ENCODE peak calls at places on chromosomes 1 and 21, in eight cellular contexts. H, L, G, Q, I, K, Y and J are unnamed samples. For H3K4me1 and H3K9me3, the result is how much of the 10 kb centered on the place peaks cover.

GRCh38 chr1:97630281-97630680 is 290.6 kb downstream of the DPYD start:
- DNase-seq in L (no peak), Y (no peak), Q (no peak), I (no peak), G (no peak), H (no peak), K (no peak), J (no peak)

GRCh38 chr21:45154511-45155508 is 80.4 kb downstream of the ADARB1 start:
- DNase-seq in H (no peak), Y (no peak), G (no peak), I (peak), L (no peak), K (peak), Q (no peak), J (no peak)

GRCh38 chr1:48581256-48581655 is 109.3 kb upstream of the SPATA6 start:
- DNase-seq in Q (no peak), G (no peak), K (no peak), Y (no peak), H (no peak), L (no peak), I (no peak), J (no peak)

GRCh38 chr1:11281518-11282331 is 8.7 kb downstream of the UBIAD1 start:
- DNase-seq in G (no peak), L (no peak), Y (no peak), I (peak), Q (no peak), K (peak), H (no peak), J (no peak)

GRCh38 chr1:153023109-153023508 is 7.9 kb upstream of the SPRR1B start:
- DNase-seq in I (no peak), K (no peak), L (no peak), H (no peak), Q (no peak), Y (no peak), G (no peak), J (no peak)

GRCh38 chr21:45012661-45013270 is 61.6 kb upstream of the ADARB1 start:
- DNase-seq in Y (no peak), Q (no peak), K (no peak), G (peak), H (no peak), I (no peak), L (peak), J (no peak)

GRCh38 chr1:227952374-227953021 is 4.8 kb upstream of the WNT9A start:
- DNase-seq in H (no peak), G (no peak), K (no peak), I (no peak), L (no peak), Q (no peak), Y (no peak), J (no peak)

GRCh38 chr1:13754003-13754402 is 54.0 kb downstream of the PRDM2 start:
- DNase-seq in K (no peak), G (no peak), Q (no peak), I (no peak), Y (no peak), H (no peak), L (no peak), J (no peak)

GRCh38 chr1:91806777-91807700 is 78.9 kb downstream of the TGFBR3 start:
- DNase-seq in L (no peak), H (no peak), K (peak), I (peak), Q (no peak), G (no peak), Y (no peak), J (no peak)

GRCh38 chr21:45993210-45994085 is 11.9 kb downstream of the COL6A1 start:
- DNase-seq in K (no peak), Q (peak), H (peak), I (peak), L (peak), G (no peak), Y (no peak), J (no peak)

GRCh38 chr1:31372961-31373896 is at the start of gene FABP3:
- DNase-seq in G (no peak), H (peak), K (peak), L (peak), I (peak), Q (peak), Y (no peak), J (no peak)

GRCh38 chr1:169899519-169900217 is 6.0 kb upstream of the SCYL3 start:
- DNase-seq in G (peak), L (no peak), Y (no peak), H (no peak), K (no peak), I (no peak), Q (no peak), J (no peak)

GRCh38 chr1:212760126-212760823 is 31.3 kb downstream of the NSL1 start:
- DNase-seq in I (peak), L (no peak), K (no peak), Y (no peak), Q (no peak), H (no peak), G (no peak), J (peak)

GRCh38 chr1:23718482-23718881 is 24.8 kb upstream of the ELOA start:
- DNase-seq in K (peak), I (peak), Q (no peak), L (no peak), G (peak), Y (no peak), H (no peak), J (no peak)

GRCh38 chr21:21163904-21164303 is 165.7 kb downstream of the NCAM2 start:
- DNase-seq in Q (no peak), L (no peak), I (peak), H (peak), Y (no peak), K (peak), G (peak), J (no peak)

GRCh38 chr1:203271018-203271743 is 34.1 kb upstream of the BTG2 start:
- DNase-seq in K (peak), H (peak), Q (peak), I (peak), L (no peak), Y (no peak), G (peak), J (peak)

GRCh38 chr1:205374205-205375078 is 17.7 kb upstream of the KLHDC8A start:
- DNase-seq in L (no peak), G (peak), H (no peak), Y (no peak), K (peak), Q (no peak), I (peak), J (no peak)

GRCh38 chr1:221742555-221743415 is 896 bp upstream of the DUSP10 start:
- DNase-seq in H (peak), Y (peak), I (peak), L (peak), K (peak), G (peak), Q (peak), J (peak)

GRCh38 chr1:192609110-192610079 is 26.6 kb upstream of the RGS13 start:
- DNase-seq in Q (peak), I (no peak), H (peak), K (no peak), Y (peak), L (peak), G (no peak), J (peak)

GRCh38 chr1:180278791-180279432 is 48.8 kb downstream of the LHX4 start:
- DNase-seq in G (no peak), I (no peak), L (no peak), H (no peak), Y (no peak), K (no peak), Q (no peak), J (no peak)

GRCh38 chr1:206128192-206128591 is 11.0 kb upstream of the AVPR1B start:
- DNase-seq in K (no peak), L (no peak), I (no peak), Q (no peak), G (no peak), Y (no peak), H (no peak), J (no peak)

GRCh38 chr1:88935522-88936222 is 44.3 kb upstream of the GTF2B start:
- DNase-seq in L (no peak), K (peak), G (peak), I (peak), Y (no peak), H (no peak), Q (no peak), J (no peak)

GRCh38 chr1:235648407-235648907 is 1.1 kb downstream of the GNG4 start:
- DNase-seq in I (peak), K (no peak), L (no peak), H (no peak), G (no peak), Q (no peak), Y (no peak), J (no peak)

GRCh38 chr1:241533375-241534115 is 1.4 kb downstream of the KMO start:
- DNase-seq in G (no peak), L (no peak), I (no peak), Y (no peak), Q (no peak), H (no peak), K (no peak), J (no peak)

GRCh38 chr21:33368576-33368975 is 34.6 kb upstream of the IFNGR2 start:
- DNase-seq in H (no peak), Q (no peak), L (no peak), K (no peak), I (no peak), G (no peak), Y (no peak), J (no peak)

GRCh38 chr1:182446033-182446669 is 3.8 kb upstream of the RGSL1 start:
- DNase-seq in L (no peak), Y (no peak), G (peak), H (no peak), I (peak), K (peak), Q (no peak), J (no peak)

GRCh38 chr1:243926803-243927245 is 76.8 kb upstream of the AKT3 start:
- DNase-seq in I (peak), H (no peak), K (peak), G (peak), Q (no peak), Y (no peak), L (no peak), J (no peak)

GRCh38 chr1:103997631-103998030 is 247.9 kb downstream of the AMY1C start:
- DNase-seq in L (no peak), G (no peak), I (no peak), H (no peak), Y (no peak), K (no peak), Q (no peak), J (no peak)
- H3K4me1 ChIP-seq in L (under half), G (under half), I (under half), H (under half), Y (under half), K (under half), Q (under half), J (under half)

DNA sequence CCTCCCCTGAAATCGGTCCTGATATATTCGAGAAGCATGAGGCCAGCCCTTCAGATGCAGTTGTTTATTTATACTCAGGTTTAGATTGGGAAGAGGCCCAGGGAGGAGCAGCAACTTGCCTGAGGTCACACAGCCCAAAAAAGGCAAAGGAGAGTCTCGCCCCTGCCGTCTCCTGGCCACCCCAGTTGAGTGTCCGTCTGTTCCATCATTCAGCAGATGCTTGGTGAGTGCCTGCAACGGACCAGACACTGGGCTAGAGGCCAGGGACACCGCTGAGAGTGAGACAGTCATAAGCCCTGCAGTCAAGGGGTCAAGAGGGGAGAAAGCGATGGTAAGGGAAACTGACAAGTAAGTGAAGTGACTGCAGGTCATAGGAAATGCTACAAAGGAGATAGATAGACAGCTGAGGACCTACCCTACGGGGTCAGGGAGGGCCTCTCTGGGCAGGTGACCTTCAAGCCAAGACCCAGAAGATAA is 15.4 kb upstream of the SELENON start:
- DNase-seq in H (no peak), Q (peak), G (no peak), L (peak), K (no peak), I (peak), Y (no peak), J (no peak)
- H3K27ac ChIP-seq in H (no peak), Q (peak), G (no peak), L (peak), K (no peak), I (no peak), Y (no peak), J (no peak)

GRCh38 chr1:81032973-81033425 is 767.7 kb upstream of the ADGRL2 start:
- DNase-seq in Y (no peak), L (no peak), K (no peak), I (no peak), H (no peak), Q (no peak), G (no peak), J (no peak)

GRCh38 chr1:81034366-81034765 is 766.4 kb upstream of the ADGRL2 start:
- DNase-seq in G (no peak), Q (no peak), K (no peak), H (no peak), L (no peak), Y (no peak), I (no peak), J (no peak)

GRCh38 chr1:81032374-81032773 is 768.4 kb upstream of the ADGRL2 start:
- DNase-seq in K (no peak), H (no peak), L (no peak), I (no peak), G (no peak), Y (no peak), Q (no peak), J (no peak)

GRCh38 chr1:81029266-81029665 is 771.5 kb upstream of the ADGRL2 start:
- DNase-seq in H (no peak), Q (no peak), L (no peak), Y (no peak), G (no peak), K (peak), I (no peak), J (no peak)

DNA sequence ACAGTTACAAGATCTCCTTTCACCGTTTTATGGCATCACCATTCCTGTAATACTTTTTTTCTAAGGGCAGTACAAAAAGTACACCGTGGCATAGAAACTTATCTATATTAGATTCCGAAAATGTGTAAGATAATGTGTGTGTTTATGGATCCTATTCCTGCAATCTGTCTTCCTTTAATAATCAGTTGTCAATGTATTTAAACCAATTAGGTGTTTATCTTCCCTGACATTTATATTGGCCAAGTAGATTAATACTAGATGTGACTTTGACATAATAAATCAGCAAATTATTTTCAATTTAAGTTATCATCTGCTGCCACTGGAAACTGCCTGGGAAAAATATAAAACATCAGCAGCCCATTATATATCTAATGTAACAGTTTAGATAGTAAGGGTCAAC is 770.3 kb upstream of the ADGRL2 start:
- DNase-seq in Q (no peak), K (no peak), I (no peak), H (no peak), L (no peak), G (no peak), Y (no peak), J (no peak)
- H3K9me3 ChIP-seq in Q (under half), K (under half), I (under half), H (under half), L (under half), G (under half), Y (under half), J (under half)

GRCh38 chr1:248824701-248825100 is 1.0 kb downstream of the SH3BP5L start:
- DNase-seq in G (no peak), I (no peak), L (no peak), H (no peak), Q (no peak), K (no peak), Y (no peak), J (no peak)

GRCh38 chr1:248824301-248824700 is 1.4 kb downstream of the SH3BP5L start:
- DNase-seq in L (no peak), Y (no peak), K (no peak), H (no peak), I (no peak), G (no peak), Q (no peak), J (no peak)

GRCh38 chr1:248822148-248823032 is 3.3 kb downstream of the SH3BP5L start:
- DNase-seq in H (no peak), Q (no peak), K (peak), Y (no peak), L (no peak), I (no peak), G (no peak), J (no peak)

GRCh38 chr1:248825136-248825535 is 579 bp downstream of the SH3BP5L start:
- DNase-seq in K (no peak), H (no peak), Q (no peak), L (no peak), Y (no peak), G (no peak), I (peak), J (no peak)

GRCh38 chr1:248823517-248824001 is 2.2 kb downstream of the SH3BP5L start:
- DNase-seq in Q (no peak), G (no peak), L (no peak), H (no peak), I (peak), K (peak), Y (no peak), J (peak)
- H3K4me1 ChIP-seq in Q (half or more), G (under half), L (half or more), H (under half), I (half or more), K (under half), Y (under half), J (half or more)

GRCh38 chr1:38133304-38133703 is 86.7 kb upstream of the POU3F1 start:
- DNase-seq in H (no peak), L (no peak), Y (no peak), Q (no peak), I (no peak), K (no peak), G (no peak), J (no peak)
- H3K27ac ChIP-seq in H (no peak), L (no peak), Y (no peak), Q (no peak), I (no peak), K (no peak), G (no peak), J (no peak)

GRCh38 chr1:246748006-246748405 is 23.8 kb downstream of the SCCPDH start:
- DNase-seq in G (no peak), I (no peak), K (no peak), Q (no peak), L (no peak), H (no peak), Y (no peak), J (no peak)

DNA sequence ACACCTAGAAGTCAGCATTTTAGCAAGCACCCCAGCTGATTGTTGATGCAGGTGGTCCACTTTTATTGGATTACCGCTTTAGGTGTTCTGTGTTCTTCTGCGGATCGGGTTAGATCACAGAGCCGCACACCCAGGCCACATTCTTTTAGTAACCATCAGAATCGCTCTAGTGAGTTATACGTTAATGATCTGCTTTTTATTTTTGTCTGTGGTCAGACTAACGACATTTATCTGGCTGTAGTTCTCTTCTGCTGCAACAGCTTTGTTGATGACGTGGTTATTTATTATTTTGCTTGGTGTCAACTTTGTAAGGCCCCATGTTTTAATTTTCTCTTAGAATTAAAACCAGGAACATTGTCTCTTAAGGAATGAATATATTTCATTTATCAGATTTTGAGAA is 18.2 kb downstream of the SCCPDH start:
- DNase-seq in Y (no peak), G (no peak), I (no peak), L (no peak), H (no peak), Q (no peak), K (no peak), J (no peak)
- H3K9me3 ChIP-seq in Y (under half), G (under half), I (under half), L (under half), H (under half), Q (under half), K (under half), J (under half)

GRCh38 chr1:41394918-41395598 is 33.8 kb downstream of the FOXO6 start:
- DNase-seq in H (no peak), G (no peak), Y (no peak), K (peak), Q (no peak), I (no peak), L (no peak), J (no peak)

GRCh38 chr1:41397020-41397419 is 35.8 kb downstream of the FOXO6 start:
- DNase-seq in Q (no peak), H (no peak), L (no peak), K (no peak), I (no peak), Y (no peak), G (no peak), J (no peak)

GRCh38 chr1:41394405-41394804 is 33.2 kb downstream of the FOXO6 start:
- DNase-seq in H (no peak), L (no peak), Y (no peak), I (no peak), Q (no peak), G (no peak), K (no peak), J (no peak)

GRCh38 chr1:41396084-41396483 is 34.9 kb downstream of the FOXO6 start:
- DNase-seq in Q (no peak), Y (no peak), G (no peak), K (no peak), H (no peak), L (no peak), I (no peak), J (no peak)

DNA sequence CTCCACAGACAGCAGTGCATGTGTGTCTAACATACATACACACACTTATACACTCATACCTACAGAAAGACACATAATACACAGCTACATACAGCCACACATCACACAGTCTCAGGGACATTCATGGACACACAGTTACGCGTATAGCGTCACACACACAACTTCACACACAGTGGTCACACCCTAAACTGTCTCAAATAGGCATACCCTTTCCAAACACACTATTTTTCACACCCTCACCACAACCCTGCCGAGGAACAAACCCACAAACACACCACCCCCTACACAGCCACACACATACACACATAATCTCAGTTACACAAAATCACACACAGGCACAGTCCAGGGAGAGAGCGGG is 34.3 kb downstream of the FOXO6 start:
- DNase-seq in Y (no peak), L (no peak), K (no peak), Q (no peak), G (no peak), I (no peak), H (no peak), J (no peak)
- H3K4me1 ChIP-seq in Y (under half), L (under half), K (under half), Q (under half), G (under half), I (under half), H (under half), J (under half)

DNA sequence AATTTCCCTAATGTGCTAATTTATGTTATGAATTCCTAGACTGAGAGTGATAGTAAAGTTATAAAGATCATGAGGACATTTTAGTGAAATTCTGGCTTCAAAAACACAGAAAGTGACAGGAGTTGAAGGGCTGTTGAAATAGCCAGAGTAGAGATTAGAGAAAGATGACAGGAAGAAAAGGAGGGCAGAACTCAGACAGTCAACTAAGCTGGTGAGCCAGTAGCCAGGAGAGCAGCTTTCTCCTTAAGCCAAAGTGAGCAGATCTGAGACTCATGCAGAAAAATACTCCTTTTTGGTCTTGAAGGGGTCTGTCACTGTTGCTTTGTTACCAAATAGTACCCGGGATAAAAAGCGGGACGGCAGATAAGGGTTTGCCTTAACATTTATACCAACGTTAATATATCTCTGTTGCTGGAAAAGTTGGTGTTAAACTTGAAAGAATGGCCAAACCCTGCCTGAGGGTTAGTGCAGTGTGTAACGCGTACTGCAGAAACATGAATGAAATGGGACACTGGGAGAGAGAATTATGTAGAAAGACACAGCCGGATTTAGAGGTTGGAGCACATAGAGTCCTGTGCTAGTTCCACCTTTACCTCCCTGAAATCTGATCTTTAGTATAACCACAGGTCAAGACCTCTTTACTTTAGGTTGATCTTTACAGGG is 12.8 kb downstream of the AHCYL1 start:
- DNase-seq in K (no peak), G (no peak), Y (no peak), L (no peak), Q (no peak), H (no peak), I (no peak), J (no peak)
- H3K27ac ChIP-seq in K (no peak), G (no peak), Y (no peak), L (no peak), Q (no peak), H (no peak), I (no peak), J (no peak)